ENCODE peak calls at places on chromosomes 2 and 18, in four cellular contexts. X, W, T and P are unnamed samples.

GRCh38 chr2:46876741-46877384 is 38.7 kb downstream of the MCFD2 start:
- DNase-seq in T (no peak), X (no peak), W (no peak), P (no peak)

GRCh38 chr2:71941731-71942575 is 205.7 kb downstream of the CYP26B1 start:
- DNase-seq in T (no peak), W (no peak), X (no peak), P (no peak)

GRCh38 chr2:132814651-132815050 is 144.6 kb upstream of the LYPD1 start:
- DNase-seq in T (no peak), W (no peak), X (no peak), P (no peak)

GRCh38 chr2:165568361-165568760 is 98.9 kb downstream of the CSRNP3 start:
- DNase-seq in W (no peak), T (no peak), X (no peak), P (no peak)

GRCh38 chr18:55375930-55376329 is 212.1 kb downstream of the TCF4 start:
- DNase-seq in T (no peak), X (no peak), W (no peak), P (no peak)

GRCh38 chr2:134392689-134393476 is 139.0 kb downstream of the MGAT5 start:
- DNase-seq in T (no peak), W (no peak), X (no peak), P (no peak)

GRCh38 chr2:145919507-145919906 is 1399.6 kb upstream of the ZEB2 start:
- DNase-seq in W (no peak), T (no peak), X (no peak), P (no peak)

GRCh38 chr18:68991281-68991680 is 193.4 kb downstream of the CCDC102B start:
- DNase-seq in T (no peak), W (no peak), X (no peak), P (no peak)

GRCh38 chr2:58974426-58974825 is 733.3 kb upstream of the FANCL start:
- DNase-seq in W (no peak), X (no peak), T (no peak), P (no peak)

GRCh38 chr2:114797540-114797939 is 355.1 kb downstream of the DPP10 start:
- DNase-seq in X (no peak), W (no peak), T (no peak), P (no peak)

GRCh38 chr18:11859282-11859797 is 8.1 kb downstream of the CHMP1B start:
- DNase-seq in W (no peak), X (no peak), T (no peak), P (no peak)

GRCh38 chr2:169822785-169823392 is 1.8 kb downstream of the METTL5 start:
- DNase-seq in W (no peak), T (no peak), X (no peak), P (no peak)

GRCh38 chr18:60064271-60064670 is 164.5 kb downstream of the PMAIP1 start:
- DNase-seq in T (no peak), X (no peak), W (no peak), P (no peak)

GRCh38 chr2:62270728-62271127 is 74.8 kb downstream of the B3GNT2 start:
- DNase-seq in T (no peak), X (no peak), W (no peak), P (no peak)

GRCh38 chr2:4882421-4882820 is 809.8 kb upstream of the SOX11 start:
- DNase-seq in W (no peak), T (no peak), X (no peak), P (no peak)

GRCh38 chr2:148812306-148812705 is 62.7 kb upstream of the KIF5C start:
- DNase-seq in X (no peak), T (no peak), W (no peak), P (no peak)

GRCh38 chr2:82316573-82317371 is 2012.2 kb upstream of the LRRTM1 start:
- DNase-seq in T (no peak), X (no peak), W (no peak), P (no peak)

GRCh38 chr18:8562914-8563313 is 46.3 kb upstream of the RAB12 start:
- DNase-seq in W (no peak), T (no peak), X (no peak), P (no peak)

GRCh38 chr2:2333076-2333475 is 2.0 kb upstream of the MYT1L start:
- DNase-seq in T (no peak), X (no peak), W (no peak), P (no peak)

GRCh38 chr2:121356058-121356640 is 71.1 kb upstream of the TFCP2L1 start:
- DNase-seq in W (no peak), X (no peak), T (no peak), P (no peak)

GRCh38 chr18:55287935-55288868 is 299.8 kb downstream of the TCF4 start:
- DNase-seq in X (no peak), T (no peak), W (no peak), P (no peak)

GRCh38 chr2:208077286-208077685 is 47.0 kb downstream of the CRYGD start:
- DNase-seq in X (no peak), W (no peak), T (no peak), P (no peak)

GRCh38 chr2:18903750-18904149 is 314.4 kb upstream of the NT5C1B start:
- DNase-seq in W (no peak), T (no peak), X (no peak), P (no peak)

GRCh38 chr2:17879137-17879912 is 858 bp downstream of the KCNS3 start:
- DNase-seq in X (peak), T (no peak), W (no peak), P (no peak)

GRCh38 chr2:237223208-237223861 is 137.6 kb downstream of the COPS8 start:
- DNase-seq in W (no peak), T (no peak), X (peak), P (no peak)

GRCh38 chr2:190255668-190256067 is 64.0 kb downstream of the HIBCH start:
- DNase-seq in W (no peak), X (no peak), T (no peak), P (no peak)